ENCODE peak calls at places on chromosomes 7 and 10, in seven cellular contexts. M is GM12891, F is K562, E is SK-N-SH, G is H1, X is HepG2, Y is GM12878. C is an unnamed sample.
A peak's percentile ranks its signal among the peaks of the same experiment; 100 is the strongest.

GRCh38 chr10:75612904-75613684 is 181.7 kb downstream of the LRMDA start:
- DNase-seq in F (no peak), Y (peak; percentile 50), X (no peak), E (no peak), M (no peak), G (no peak), C (no peak)

GRCh38 chr7:48182736-48183369 is 11.6 kb downstream of the ABCA13 start:
- DNase-seq in Y (no peak), E (no peak), X (no peak), M (no peak), G (no peak), F (no peak), C (no peak)

GRCh38 chr10:74753295-74754211 is 72.8 kb upstream of the KAT6B start:
- DNase-seq in X (no peak), Y (no peak), G (no peak), M (no peak), E (no peak), F (no peak), C (no peak)

GRCh38 chr7:35483568-35483967 is 211.4 kb downstream of the HERPUD2 start:
- DNase-seq in X (no peak), G (no peak), E (no peak), F (no peak), Y (no peak), M (no peak), C (no peak)

GRCh38 chr7:1531263-1531978 is 919 bp downstream of the MAFK start:
- DNase-seq in G (no peak), F (peak; percentile 42), Y (no peak), M (no peak), X (no peak), E (peak; percentile 76), C (no peak)

GRCh38 chr7:21867816-21868646 is 77.7 kb downstream of the CDCA7L start:
- DNase-seq in Y (no peak), E (no peak), X (no peak), F (no peak), G (no peak), M (no peak), C (no peak)

GRCh38 chr10:132434405-132435005 is 37.5 kb downstream of the PWWP2B start:
- DNase-seq in E (peak; percentile 39), F (peak; percentile 49), X (no peak), M (no peak), Y (no peak), G (no peak), C (no peak)

GRCh38 chr10:8051851-8052257 is 2.6 kb upstream of the GATA3 start:
- DNase-seq in X (no peak), Y (no peak), M (no peak), E (peak; percentile 82), F (no peak), G (no peak), C (no peak)

GRCh38 chr10:62471718-62472117 is 97.5 kb downstream of the ZNF365 start:
- DNase-seq in F (no peak), M (no peak), Y (no peak), E (no peak), X (no peak), G (no peak), C (no peak)

GRCh38 chr7:113880467-113881040 is 38.3 kb downstream of the PPP1R3A start:
- DNase-seq in Y (no peak), M (no peak), F (no peak), G (no peak), E (no peak), X (no peak), C (no peak)

GRCh38 chr7:5228066-5228465 is 38.0 kb downstream of the WIPI2 start:
- DNase-seq in M (no peak), F (no peak), Y (no peak), X (no peak), G (no peak), E (no peak), C (no peak)

GRCh38 chr7:75916685-75917634 is 2.0 kb downstream of the POR start:
- DNase-seq in F (no peak), Y (no peak), E (no peak), M (no peak), G (no peak), X (no peak), C (no peak)

GRCh38 chr7:13988765-13989137 is 715 bp downstream of the ETV1 start:
- DNase-seq in X (no peak), Y (no peak), E (peak; percentile 24), F (peak; percentile 64), M (no peak), G (no peak), C (no peak)

DNA sequence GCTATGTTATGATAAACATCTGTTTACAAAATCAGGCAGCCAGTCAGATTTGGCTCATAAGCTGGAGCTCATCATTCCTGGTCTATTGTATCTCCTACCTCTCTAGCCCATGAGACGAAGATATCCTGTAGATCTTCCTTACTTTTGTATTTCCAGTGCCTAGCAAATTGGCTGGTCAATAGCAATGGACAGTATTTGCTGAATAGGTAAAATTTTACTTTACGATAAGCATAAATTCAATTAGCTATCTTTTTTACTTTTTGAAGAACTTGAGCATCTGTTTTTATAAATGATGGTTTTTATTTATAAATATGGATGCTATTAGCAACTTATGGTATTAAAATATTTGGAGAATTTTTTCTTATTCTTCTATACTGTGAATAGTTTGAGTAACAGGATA is 104.8 kb upstream of the SGCE start:
- DNase-seq in E (no peak), G (no peak), Y (no peak), X (no peak), F (no peak), M (no peak), C (no peak)
- TF ChIP-seq TAF1 in E (no peak), G (no peak), Y (no peak), X (no peak), F (no peak), M (no peak), C (no peak)

DNA sequence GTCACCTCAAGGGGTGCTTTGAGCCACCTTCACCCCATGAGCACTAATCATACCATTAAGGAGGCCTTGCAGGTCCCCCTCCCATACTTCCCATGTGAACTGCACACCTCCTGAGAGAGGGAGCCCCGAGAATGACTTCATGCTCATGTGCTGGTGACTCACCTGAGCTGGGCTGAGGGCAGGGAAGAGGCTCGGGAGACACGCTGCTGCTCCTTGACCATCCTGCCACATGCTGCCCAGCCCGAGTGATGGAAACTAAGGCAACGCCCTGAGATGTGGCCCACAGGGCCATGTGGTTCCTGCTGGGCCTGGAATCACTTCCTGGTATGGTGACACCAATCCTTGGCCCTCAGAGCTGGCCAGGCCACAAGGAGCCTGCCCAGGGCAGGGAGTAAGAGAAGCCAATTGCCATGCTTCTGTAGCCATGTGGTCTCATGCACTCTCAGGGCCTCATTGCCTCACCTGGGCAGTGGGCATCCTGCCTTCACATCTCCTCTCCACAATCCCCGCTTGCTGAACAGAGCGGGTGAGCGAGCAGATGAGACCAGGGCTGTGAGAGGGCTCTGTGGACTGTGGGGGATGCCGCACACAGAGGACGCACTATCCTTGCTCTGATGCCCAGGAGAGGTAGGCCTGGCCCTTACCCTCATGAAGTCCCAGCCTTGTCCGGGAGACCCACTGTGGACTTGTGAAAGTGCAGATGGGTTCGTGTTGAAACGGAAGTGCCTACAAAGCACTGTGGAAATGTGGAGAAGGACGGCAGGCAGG is 18.3 kb upstream of the PPIF start:
- DNase-seq in X (no peak), E (no peak), F (no peak), G (no peak), M (no peak), Y (no peak), C (no peak)
- TF ChIP-seq TAF1 in X (no peak), E (no peak), F (no peak), G (no peak), M (no peak), Y (no peak), C (no peak)

GRCh38 chr7:109868215-109868614 is 1222.7 kb upstream of the LRRN3 start:
- DNase-seq in E (no peak), F (no peak), Y (no peak), G (no peak), M (no peak), X (no peak), C (no peak)

GRCh38 chr7:109864263-109864662 is 1226.7 kb upstream of the LRRN3 start:
- DNase-seq in F (no peak), M (no peak), E (no peak), Y (no peak), G (no peak), X (no peak), C (no peak)
- TF ChIP-seq TAF1 in F (no peak), M (no peak), E (no peak), Y (no peak), G (no peak), X (no peak), C (no peak)

GRCh38 chr7:91239171-91239604 is 25.0 kb upstream of the FZD1 start:
- DNase-seq in E (no peak), X (no peak), G (no peak), M (no peak), Y (no peak), F (no peak), C (no peak)

GRCh38 chr7:91239772-91240171 is 24.5 kb upstream of the FZD1 start:
- DNase-seq in F (no peak), E (no peak), G (no peak), Y (no peak), M (no peak), X (no peak), C (no peak)

GRCh38 chr7:91242097-91242846 is 22.0 kb upstream of the FZD1 start:
- DNase-seq in E (no peak), X (no peak), F (no peak), Y (no peak), M (no peak), G (no peak), C (no peak)

GRCh38 chr7:91243591-91244368 is 20.5 kb upstream of the FZD1 start:
- DNase-seq in G (no peak), E (no peak), M (no peak), X (no peak), F (no peak), Y (no peak), C (no peak)

DNA sequence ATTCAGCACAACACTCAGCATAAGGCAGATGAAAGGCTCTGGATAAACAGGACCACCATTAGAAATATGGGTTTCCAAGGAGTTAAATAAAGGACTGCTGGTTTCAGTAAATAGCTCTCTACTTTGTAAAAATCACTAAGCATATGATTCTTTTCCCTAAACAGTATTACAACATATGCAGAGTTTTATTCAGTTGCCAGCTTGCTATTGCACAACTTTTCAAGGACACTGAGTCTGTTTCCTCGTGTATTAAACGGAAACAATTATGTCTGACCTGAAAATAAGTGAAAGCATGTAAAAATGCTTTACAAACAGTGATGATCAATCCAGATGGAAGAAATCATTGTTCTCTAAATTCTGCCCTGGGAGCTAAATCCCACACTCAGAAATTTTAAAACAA is 23.7 kb upstream of the FZD1 start:
- DNase-seq in X (peak; percentile 32), G (no peak), M (no peak), Y (no peak), E (no peak), F (no peak), C (no peak)
- TF ChIP-seq TAF1 in X (no peak), G (no peak), M (no peak), Y (no peak), E (no peak), F (no peak), C (no peak)